ENCODE peak calls at places on chromosome 9, in five cellular contexts. One of them, this sample, is unnamed.

GRCh38 chr9:4090491-4090890 is 209.4 kb downstream of the GLIS3 start:
- DNase-seq in heart left ventricle: no peak
- DNase-seq in uterus: no peak
- DNase-seq in NB4: no peak
- DNase-seq in stomach: no peak
- DNase-seq in this sample: no peak

GRCh38 chr9:34971146-34971811 is 13.2 kb downstream of the PHF24 start:
- DNase-seq in stomach: no peak
- DNase-seq in NB4: no peak
- DNase-seq in heart left ventricle: no peak
- DNase-seq in uterus: no peak
- DNase-seq in this sample: no peak

GRCh38 chr9:69036319-69036718 is 767 bp downstream of the FXN start:
- DNase-seq in stomach: no peak
- DNase-seq in heart left ventricle: no peak
- DNase-seq in uterus: no peak
- DNase-seq in NB4: peak
- DNase-seq in this sample: no peak

GRCh38 chr9:65449423-65449822 is 164.4 kb upstream of the FOXD4L5 start:
- DNase-seq in stomach: no peak
- DNase-seq in NB4: no peak
- DNase-seq in heart left ventricle: no peak
- DNase-seq in uterus: no peak
- DNase-seq in this sample: peak

GRCh38 chr9:17810728-17811634 is 232.1 kb downstream of the SH3GL2 start:
- DNase-seq in uterus: peak
- DNase-seq in NB4: peak
- DNase-seq in heart left ventricle: peak
- DNase-seq in stomach: peak
- DNase-seq in this sample: no peak

GRCh38 chr9:76617510-76618194 is 146.6 kb upstream of the PCA3 start:
- DNase-seq in uterus: no peak
- DNase-seq in stomach: no peak
- DNase-seq in NB4: peak
- DNase-seq in heart left ventricle: no peak
- DNase-seq in this sample: no peak

GRCh38 chr9:93254806-93255519 is 71.0 kb downstream of the WNK2 start:
- DNase-seq in uterus: no peak
- DNase-seq in heart left ventricle: no peak
- DNase-seq in stomach: peak
- DNase-seq in NB4: no peak
- DNase-seq in this sample: peak

GRCh38 chr9:79195904-79196303 is 375.9 kb upstream of the TLE4 start:
- DNase-seq in stomach: no peak
- DNase-seq in uterus: no peak
- DNase-seq in NB4: no peak
- DNase-seq in heart left ventricle: no peak
- DNase-seq in this sample: no peak

GRCh38 chr9:93654351-93654961 is 78.1 kb downstream of the PHF2 start:
- DNase-seq in stomach: no peak
- DNase-seq in uterus: no peak
- DNase-seq in NB4: no peak
- DNase-seq in heart left ventricle: no peak
- DNase-seq in this sample: peak

GRCh38 chr9:27247756-27248155 is 49.2 kb downstream of the EQTN start:
- DNase-seq in heart left ventricle: no peak
- DNase-seq in uterus: no peak
- DNase-seq in NB4: peak
- DNase-seq in stomach: peak
- DNase-seq in this sample: no peak

GRCh38 chr9:109477269-109478203 is 20.6 kb downstream of the PTPN3 start:
- DNase-seq in heart left ventricle: no peak
- DNase-seq in NB4: no peak
- DNase-seq in uterus: no peak
- DNase-seq in stomach: peak
- DNase-seq in this sample: no peak

GRCh38 chr9:35518981-35519679 is 29.2 kb downstream of the RUSC2 start:
- DNase-seq in heart left ventricle: peak
- DNase-seq in stomach: no peak
- DNase-seq in NB4: no peak
- DNase-seq in uterus: no peak
- DNase-seq in this sample: no peak

GRCh38 chr9:35891649-35892048 is 14.4 kb upstream of the HRCT1 start:
- DNase-seq in heart left ventricle: no peak
- DNase-seq in stomach: no peak
- DNase-seq in uterus: no peak
- DNase-seq in NB4: peak
- DNase-seq in this sample: no peak

GRCh38 chr9:128218518-128219389 is 15.6 kb downstream of the DNM1 start:
- DNase-seq in stomach: peak
- DNase-seq in NB4: peak
- DNase-seq in uterus: peak
- DNase-seq in heart left ventricle: peak
- DNase-seq in this sample: peak

GRCh38 chr9:125766468-125767221 is 19.5 kb downstream of the PBX3 start:
- DNase-seq in heart left ventricle: no peak
- DNase-seq in NB4: no peak
- DNase-seq in uterus: no peak
- DNase-seq in stomach: no peak
- DNase-seq in this sample: no peak

GRCh38 chr9:21555911-21556310 is 73.8 kb upstream of the IFNE start:
- DNase-seq in uterus: no peak
- DNase-seq in NB4: no peak
- DNase-seq in stomach: no peak
- DNase-seq in heart left ventricle: no peak
- DNase-seq in this sample: no peak

GRCh38 chr9:78109075-78109474 is 77.5 kb upstream of the GNAQ start:
- DNase-seq in heart left ventricle: no peak
- DNase-seq in NB4: no peak
- DNase-seq in stomach: no peak
- DNase-seq in uterus: no peak
- DNase-seq in this sample: no peak

GRCh38 chr9:129489838-129490582 is 130.9 kb downstream of the C9orf50 start:
- DNase-seq in stomach: no peak
- DNase-seq in uterus: peak
- DNase-seq in heart left ventricle: peak
- DNase-seq in NB4: no peak
- DNase-seq in this sample: peak

GRCh38 chr9:129487307-129487657 is 133.6 kb downstream of the C9orf50 start:
- DNase-seq in uterus: no peak
- DNase-seq in NB4: no peak
- DNase-seq in heart left ventricle: no peak
- DNase-seq in stomach: no peak
- DNase-seq in this sample: no peak

GRCh38 chr9:129485140-129485758 is 135.7 kb downstream of the C9orf50 start:
- DNase-seq in stomach: no peak
- DNase-seq in NB4: no peak
- DNase-seq in uterus: no peak
- DNase-seq in heart left ventricle: no peak
- DNase-seq in this sample: no peak

GRCh38 chr9:129486496-129487306 is 134.2 kb downstream of the C9orf50 start:
- DNase-seq in NB4: no peak
- DNase-seq in uterus: peak
- DNase-seq in stomach: peak
- DNase-seq in heart left ventricle: peak
- DNase-seq in this sample: no peak

GRCh38 chr9:129487658-129488483 is 133.0 kb downstream of the C9orf50 start:
- DNase-seq in stomach: peak
- DNase-seq in uterus: no peak
- DNase-seq in NB4: peak
- DNase-seq in heart left ventricle: peak
- DNase-seq in this sample: peak
- TF ChIP-seq POLR2A in stomach: no peak
- TF ChIP-seq POLR2A in uterus: no peak
- TF ChIP-seq POLR2A in NB4: no peak
- TF ChIP-seq POLR2A in heart left ventricle: no peak
- TF ChIP-seq POLR2A in this sample: no peak

GRCh38 chr9:136042541-136042940 is 52.5 kb downstream of the NACC2 start:
- DNase-seq in NB4: no peak
- DNase-seq in uterus: no peak
- DNase-seq in heart left ventricle: no peak
- DNase-seq in stomach: no peak
- DNase-seq in this sample: no peak
- TF ChIP-seq POLR2A in NB4: no peak
- TF ChIP-seq POLR2A in uterus: no peak
- TF ChIP-seq POLR2A in heart left ventricle: no peak
- TF ChIP-seq POLR2A in stomach: no peak
- TF ChIP-seq POLR2A in this sample: no peak

DNA sequence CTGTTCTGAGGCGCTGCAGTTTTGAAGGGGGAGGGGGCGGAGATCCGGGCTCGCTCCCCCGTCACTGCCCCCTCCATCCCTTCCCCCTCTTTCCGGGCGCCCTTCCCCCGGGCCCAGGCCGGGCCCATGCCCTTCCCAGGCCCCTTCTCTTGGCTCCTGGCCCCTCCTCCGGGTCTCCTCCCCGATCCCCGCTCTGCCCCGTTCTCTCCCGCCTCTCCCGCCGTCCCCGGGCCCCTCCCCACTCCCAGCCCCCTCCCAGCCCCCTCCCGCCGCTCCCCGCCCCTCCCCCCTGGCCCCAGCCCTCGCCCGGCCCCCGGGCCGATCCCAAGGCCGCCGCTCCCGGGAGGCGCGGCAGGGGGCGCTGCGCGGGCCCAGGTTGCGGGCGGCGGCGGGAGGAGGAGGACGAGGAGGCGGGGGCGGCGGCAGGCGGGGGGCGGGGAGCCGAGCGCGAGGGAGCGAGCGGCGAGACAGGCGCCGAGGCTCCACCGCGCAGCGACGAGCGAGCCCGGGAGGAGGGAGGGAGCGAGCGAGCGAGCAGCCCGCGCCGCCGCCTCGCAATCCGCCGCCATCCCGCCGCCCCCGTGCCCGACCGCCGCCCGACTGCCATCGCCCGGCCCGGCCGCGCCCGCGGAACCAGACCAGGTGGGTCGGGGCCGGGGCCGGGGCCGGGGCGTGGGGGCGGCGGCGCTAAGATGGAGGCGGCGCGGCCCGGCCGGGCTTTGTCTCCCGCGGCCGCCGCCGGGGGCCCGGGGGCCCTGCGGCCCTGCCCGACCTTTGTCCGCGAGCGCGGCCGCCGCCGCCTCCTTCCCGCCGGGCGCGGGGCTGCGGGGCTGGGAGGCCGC is at the start of gene PRRC2B:
- DNase-seq in NB4: peak
- DNase-seq in stomach: peak
- DNase-seq in heart left ventricle: peak
- DNase-seq in uterus: peak
- DNase-seq in this sample: peak
- TF ChIP-seq POLR2A in NB4: peak
- TF ChIP-seq POLR2A in stomach: no peak
- TF ChIP-seq POLR2A in heart left ventricle: no peak
- TF ChIP-seq POLR2A in uterus: peak
- TF ChIP-seq POLR2A in this sample: no peak

GRCh38 chr9:38000332-38000731 is 68.7 kb downstream of the SHB start:
- DNase-seq in heart left ventricle: no peak
- DNase-seq in NB4: no peak
- DNase-seq in uterus: no peak
- DNase-seq in stomach: no peak
- DNase-seq in this sample: no peak

GRCh38 chr9:38000735-38001134 is 68.3 kb downstream of the SHB start:
- DNase-seq in stomach: no peak
- DNase-seq in heart left ventricle: no peak
- DNase-seq in NB4: no peak
- DNase-seq in uterus: no peak
- DNase-seq in this sample: no peak

GRCh38 chr9:37998881-37999311 is 70.1 kb downstream of the SHB start:
- DNase-seq in heart left ventricle: no peak
- DNase-seq in NB4: peak
- DNase-seq in uterus: no peak
- DNase-seq in stomach: no peak
- DNase-seq in this sample: no peak

GRCh38 chr9:38001430-38001829 is 67.6 kb downstream of the SHB start:
- DNase-seq in NB4: no peak
- DNase-seq in stomach: no peak
- DNase-seq in heart left ventricle: no peak
- DNase-seq in uterus: no peak
- DNase-seq in this sample: no peak

GRCh38 chr9:37999501-38000189 is 69.4 kb downstream of the SHB start:
- DNase-seq in heart left ventricle: no peak
- DNase-seq in stomach: no peak
- DNase-seq in uterus: no peak
- DNase-seq in NB4: peak
- DNase-seq in this sample: no peak
- TF ChIP-seq POLR2A in heart left ventricle: no peak
- TF ChIP-seq POLR2A in stomach: no peak
- TF ChIP-seq POLR2A in uterus: no peak
- TF ChIP-seq POLR2A in NB4: no peak
- TF ChIP-seq POLR2A in this sample: no peak

DNA sequence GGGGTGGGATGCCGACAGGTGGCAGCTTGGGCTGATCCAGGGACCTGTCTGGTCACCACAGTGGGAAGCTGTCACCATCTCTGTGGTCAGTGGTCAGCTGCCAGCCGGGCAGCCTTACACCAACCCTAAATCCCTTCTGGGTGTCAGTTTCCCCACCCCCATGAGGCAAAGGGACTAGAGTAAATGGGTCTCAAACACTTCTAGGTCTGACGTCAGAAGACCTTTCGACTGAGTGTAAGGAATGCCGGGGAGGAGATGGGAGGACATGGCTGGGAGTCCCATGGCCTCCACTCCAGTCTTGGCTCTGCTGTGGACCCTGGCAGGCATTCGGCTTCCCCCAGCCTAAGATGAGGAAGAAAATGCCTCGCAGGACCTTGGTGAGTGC is 40.3 kb upstream of the SLC25A51 start:
- DNase-seq in heart left ventricle: no peak
- DNase-seq in uterus: peak
- DNase-seq in NB4: no peak
- DNase-seq in stomach: no peak
- DNase-seq in this sample: no peak
- TF ChIP-seq POLR2A in heart left ventricle: no peak
- TF ChIP-seq POLR2A in uterus: no peak
- TF ChIP-seq POLR2A in NB4: no peak
- TF ChIP-seq POLR2A in stomach: no peak
- TF ChIP-seq POLR2A in this sample: no peak

This sample was measured in spleen.